ENCODE peak calls at places on chromosome 21, in eight cellular contexts. D, H, V, X, F, T, W and Y are unnamed samples.

GRCh38 chr21:45267390-45267760 is 20.3 kb downstream of the POFUT2 start:
- DNase-seq in W (no peak), V (no peak), H (no peak), D (no peak), F (no peak), X (peak; percentile 63), T (no peak), Y (no peak)

GRCh38 chr21:43716376-43717165 is 2.4 kb upstream of the PDXK start:
- DNase-seq in W (no peak), F (peak; percentile 35), T (no peak), X (no peak), V (no peak), H (no peak), D (no peak), Y (no peak)

GRCh38 chr21:26977741-26978140 is 10.9 kb upstream of the ADAMTS5 start:
- DNase-seq in D (no peak), W (no peak), V (no peak), F (peak; percentile 61), X (no peak), H (no peak), T (no peak), Y (no peak)

GRCh38 chr21:37153193-37153934 is 80.3 kb downstream of the TTC3 start:
- DNase-seq in V (no peak), H (peak; percentile 32), X (no peak), F (peak; percentile 81), T (peak; percentile 90), D (peak; percentile 36), W (no peak), Y (no peak)

GRCh38 chr21:18522181-18522771 is 118.7 kb upstream of the TMPRSS15 start:
- DNase-seq in W (no peak), X (no peak), V (no peak), H (no peak), D (no peak), T (peak; percentile 1), F (no peak), Y (no peak)

GRCh38 chr21:45559216-45560105 is 17.2 kb upstream of the SLC19A1 start:
- DNase-seq in F (no peak), D (no peak), T (no peak), H (no peak), W (no peak), V (no peak), X (peak; percentile 77), Y (no peak)

GRCh38 chr21:44934797-44935532 is 4.9 kb upstream of the SLX9 start:
- DNase-seq in W (peak; percentile 37), V (no peak), H (no peak), X (no peak), F (no peak), D (no peak), T (no peak), Y (no peak)

GRCh38 chr21:40129809-40130208 is 262.6 kb downstream of the PCP4 start:
- DNase-seq in D (no peak), T (no peak), F (no peak), V (no peak), W (no peak), X (no peak), H (no peak), Y (no peak)

GRCh38 chr21:45405271-45405818 is 380 bp downstream of the COL18A1 start:
- DNase-seq in W (peak; percentile 75), F (peak; percentile 25), V (peak; percentile 43), T (peak; percentile 52), H (no peak), D (no peak), X (no peak), Y (no peak)

GRCh38 chr21:32359719-32360260 is 33.0 kb downstream of the URB1 start:
- DNase-seq in T (peak; percentile 21), H (peak; percentile 10), V (peak; percentile 50), X (no peak), W (no peak), D (no peak), F (peak; percentile 7), Y (no peak)

GRCh38 chr21:46634966-46635323 is 529 bp upstream of the PRMT2 start:
- DNase-seq in H (peak; percentile 73), D (peak; percentile 66), T (peak; percentile 88), W (no peak), F (peak; percentile 82), X (no peak), V (peak; percentile 31), Y (no peak)

GRCh38 chr21:22201142-22201541 is 1202.9 kb downstream of the NCAM2 start:
- DNase-seq in X (no peak), F (no peak), V (no peak), H (no peak), W (no peak), T (peak; percentile 2), D (no peak), Y (no peak)

GRCh38 chr21:44374601-44375280 is 21.3 kb downstream of the TRPM2 start:
- DNase-seq in X (peak; percentile 71), V (no peak), H (no peak), F (no peak), D (no peak), W (no peak), T (no peak), Y (no peak)

GRCh38 chr21:22231013-22231412 is 1232.8 kb downstream of the NCAM2 start:
- DNase-seq in V (no peak), X (no peak), W (no peak), H (no peak), F (no peak), D (no peak), T (no peak), Y (no peak)

GRCh38 chr21:33844104-33844889 is 71.3 kb downstream of the ATP5PO start:
- DNase-seq in F (no peak), T (peak; percentile 55), H (peak; percentile 66), D (peak; percentile 36), X (no peak), W (peak; percentile 58), V (no peak), Y (no peak)

GRCh38 chr21:44618909-44619308 is 7.0 kb downstream of the KRTAP10-8 start:
- DNase-seq in T (no peak), H (no peak), X (no peak), V (no peak), D (no peak), F (no peak), W (no peak), Y (no peak)

GRCh38 chr21:46141767-46142580 is 13.4 kb downstream of the FTCD start:
- DNase-seq in F (no peak), H (no peak), T (no peak), D (no peak), W (peak; percentile 60), V (no peak), X (no peak), Y (no peak)

GRCh38 chr21:16082038-16082816 is 352.4 kb downstream of the USP25 start:
- DNase-seq in D (no peak), X (no peak), F (peak; percentile 55), H (no peak), T (peak; percentile 55), W (no peak), V (no peak), Y (no peak)

GRCh38 chr21:31397515-31397926 is 53.5 kb upstream of the TIAM1 start:
- DNase-seq in T (peak; percentile 42), V (no peak), D (no peak), X (peak; percentile 64), F (no peak), H (no peak), W (no peak), Y (no peak)

GRCh38 chr21:14759285-14759684 is 213.2 kb upstream of the SAMSN1 start:
- DNase-seq in T (no peak), V (no peak), D (no peak), F (no peak), W (no peak), H (no peak), X (no peak), Y (no peak)

GRCh38 chr21:14766241-14766640 is 220.1 kb upstream of the SAMSN1 start:
- DNase-seq in W (no peak), F (no peak), X (no peak), H (no peak), D (no peak), V (no peak), T (no peak), Y (no peak)

GRCh38 chr21:14763695-14764064 is 217.6 kb upstream of the SAMSN1 start:
- DNase-seq in X (no peak), W (no peak), D (no peak), F (no peak), H (no peak), T (no peak), V (no peak), Y (no peak)

GRCh38 chr21:14762309-14762708 is 216.2 kb upstream of the SAMSN1 start:
- DNase-seq in X (no peak), T (no peak), W (no peak), H (no peak), V (no peak), D (no peak), F (no peak), Y (no peak)

GRCh38 chr21:14762734-14763694 is 216.9 kb upstream of the SAMSN1 start:
- DNase-seq in W (no peak), X (no peak), H (no peak), F (no peak), V (no peak), D (no peak), T (no peak), Y (no peak)
- H3K4me3 ChIP-seq in W (no peak overlapping the region), X (no peak overlapping the region), H (no peak overlapping the region), F (no peak overlapping the region), V (no peak overlapping the region), D (no peak overlapping the region), T (no peak overlapping the region), Y (peak overlapping the region; percentile 9)

GRCh38 chr21:17513214-17514123 is 626 bp downstream of the CXADR start:
- DNase-seq in V (no peak), T (peak; percentile 42), X (peak; percentile 85), H (peak; percentile 48), D (no peak), W (peak; percentile 78), F (peak; percentile 16), Y (no peak)
- TF ChIP-seq CTCF in V (no peak), T (peak; percentile 8), X (no peak), H (no peak), D (no peak), W (no peak), F (no peak), Y (no peak)

GRCh38 chr21:38811257-38811656 is 5.5 kb downstream of the ETS2 start:
- DNase-seq in F (peak; percentile 99), W (no peak), X (no peak), T (peak; percentile 89), D (peak; percentile 70), V (no peak), H (no peak), Y (no peak)
- H3K4me3 ChIP-seq in F (no peak overlapping the region), W (no peak overlapping the region), X (no peak overlapping the region), T (peak overlapping the region; percentile 24), D (no peak overlapping the region), V (peak overlapping the region; percentile 93), H (no peak overlapping the region), Y (no peak overlapping the region)

GRCh38 chr21:41411449-41412089 is 14.5 kb upstream of the MX1 start:
- DNase-seq in W (no peak), F (peak; percentile 14), V (no peak), X (peak; percentile 85), H (peak; percentile 38), D (no peak), T (no peak), Y (no peak)
- TF ChIP-seq CTCF in W (no peak), F (peak; percentile 27), V (no peak), X (no peak), H (peak; percentile 40), D (no peak), T (peak; percentile 11), Y (peak; percentile 45)

GRCh38 chr21:36113647-36114428 is 21.0 kb upstream of the CBR3 start:
- DNase-seq in W (no peak), T (no peak), H (peak; percentile 30), V (no peak), X (no peak), F (no peak), D (no peak), Y (no peak)
- H3K4me3 ChIP-seq in W (no peak overlapping the region), T (no peak overlapping the region), H (no peak overlapping the region), V (peak overlapping the region; percentile 51), X (no peak overlapping the region), F (no peak overlapping the region), D (no peak overlapping the region), Y (peak overlapping the region; percentile 10)

GRCh38 chr21:41730399-41730798 is 36.5 kb downstream of the RIPK4 start:
- DNase-seq in D (no peak), T (no peak), X (no peak), W (peak; percentile 8), F (no peak), H (no peak), V (no peak), Y (no peak)
- TF ChIP-seq CTCF in D (no peak), T (no peak), X (no peak), W (no peak), F (no peak), H (no peak), V (no peak), Y (no peak)